ENCODE peak calls at places on chromosome 5, in four cellular contexts. D, R, T and O are unnamed samples.

GRCh38 chr5:170333161-170333909 is 35.8 kb upstream of the LCP2 start:
- DNase-seq in D (no peak), T (peak; percentile 35), R (no peak), O (no peak)

GRCh38 chr5:32709789-32710334 is 1.3 kb upstream of the NPR3 start:
- DNase-seq in T (peak; percentile 91), D (peak; percentile 76), R (peak; percentile 64), O (peak; percentile 80)

GRCh38 chr5:72597456-72597948 is 90.3 kb upstream of the ZNF366 start:
- DNase-seq in D (no peak), R (no peak), T (peak; percentile 86), O (no peak)

GRCh38 chr5:88503065-88503394 is 234.4 kb upstream of the TMEM161B start:
- DNase-seq in R (no peak), T (no peak), D (no peak), O (no peak)

GRCh38 chr5:180313677-180314076 is 21.8 kb upstream of the MAPK9 start:
- DNase-seq in D (peak; percentile 63), T (no peak), R (peak; percentile 89), O (peak; percentile 91)

GRCh38 chr5:111857067-111857466 is 100.1 kb upstream of the NREP start:
- DNase-seq in T (no peak), R (no peak), D (no peak), O (no peak)

GRCh38 chr5:151757233-151758140 is 944 bp downstream of the ATOX1 start:
- DNase-seq in D (peak; percentile 29), R (peak; percentile 14), T (peak; percentile 61), O (no peak)

GRCh38 chr5:151738125-151738848 is 20.1 kb downstream of the ATOX1 start:
- DNase-seq in T (peak; percentile 76), R (no peak), D (no peak), O (no peak)

GRCh38 chr5:170597109-170597741 is 93.4 kb downstream of the KCNIP1 start:
- DNase-seq in R (no peak), D (no peak), T (peak; percentile 96), O (no peak)

GRCh38 chr5:158511454-158511853 is 588.3 kb downstream of the EBF1 start:
- DNase-seq in T (no peak), D (no peak), R (no peak), O (no peak)

GRCh38 chr5:92885950-92886349 is 695.1 kb downstream of the NR2F1-AS1 start:
- DNase-seq in T (no peak), R (peak; percentile 45), D (no peak), O (no peak)

GRCh38 chr5:77046416-77047073 is 16.3 kb downstream of the AGGF1 start:
- DNase-seq in T (no peak), D (no peak), R (no peak), O (no peak)

GRCh38 chr5:78588517-78588916 is 60.1 kb downstream of the LHFPL2 start:
- DNase-seq in T (no peak), D (no peak), R (no peak), O (no peak)

GRCh38 chr5:104928906-104929520 is 1366.4 kb upstream of the NUDT12 start:
- DNase-seq in R (no peak), D (no peak), T (no peak), O (no peak)

GRCh38 chr5:36442352-36442751 is 140.7 kb upstream of the RANBP3L start:
- DNase-seq in R (peak; percentile 40), T (no peak), D (no peak), O (no peak)

GRCh38 chr5:73186976-73187375 is 14.0 kb downstream of the TMEM174 start:
- DNase-seq in T (peak; percentile 61), D (no peak), R (no peak), O (no peak)

GRCh38 chr5:9644630-9645029 is 14.5 kb upstream of the TAS2R1 start:
- DNase-seq in T (peak; percentile 79), R (no peak), D (no peak), O (no peak)

GRCh38 chr5:136226401-136226800 is 33.4 kb upstream of the SMIM32 start:
- DNase-seq in T (no peak), R (no peak), D (no peak), O (no peak)

GRCh38 chr5:126446498-126447224 is 23.5 kb downstream of the GRAMD2B start:
- DNase-seq in D (no peak), R (no peak), T (peak; percentile 96), O (no peak)

GRCh38 chr5:141186897-141187512 is at the start of gene PCDHB9:
- DNase-seq in D (no peak), R (peak; percentile 69), T (peak; percentile 77), O (no peak)

GRCh38 chr5:6780802-6781391 is 67.7 kb downstream of the TENT4A start:
- DNase-seq in T (no peak), D (no peak), R (peak; percentile 60), O (no peak)

GRCh38 chr5:131163315-131164119 is 1.5 kb downstream of the HINT1 start:
- DNase-seq in R (no peak), D (no peak), T (peak; percentile 57), O (no peak)

GRCh38 chr5:120586646-120587045 is 122.5 kb downstream of the PRR16 start:
- DNase-seq in T (no peak), D (no peak), R (no peak), O (no peak)

GRCh38 chr5:153209016-153209415 is 281.5 kb upstream of the GRIA1 start:
- DNase-seq in T (peak; percentile 21), D (no peak), R (no peak), O (no peak)

GRCh38 chr5:9059920-9060691 is 485.8 kb downstream of the SEMA5A start:
- DNase-seq in T (peak; percentile 99), D (peak; percentile 55), R (no peak), O (no peak)

GRCh38 chr5:71986101-71986500 is 121.2 kb upstream of the MAP1B start:
- DNase-seq in T (no peak), D (no peak), R (no peak), O (no peak)

GRCh38 chr5:32462618-32463017 is 18.1 kb upstream of the ZFR start:
- DNase-seq in T (peak; percentile 92), R (no peak), D (no peak), O (no peak)

GRCh38 chr5:141811287-141812155 is 66.7 kb downstream of the PCDH1 start:
- DNase-seq in D (no peak), R (peak; percentile 38), T (peak; percentile 36), O (no peak)

GRCh38 chr5:2729189-2729588 is 22.3 kb downstream of the IRX2 start:
- DNase-seq in T (no peak), R (peak; percentile 2), D (no peak), O (no peak)

GRCh38 chr5:176784218-176785165 is 25.9 kb upstream of the UNC5A start:
- DNase-seq in R (peak; percentile 87), D (no peak), T (peak; percentile 87), O (peak; percentile 57)

GRCh38 chr5:54793612-54794436 is 191.6 kb downstream of the ESM1 start:
- DNase-seq in D (no peak), R (no peak), T (peak; percentile 40), O (no peak)

GRCh38 chr5:112691758-112692157 is 45.9 kb upstream of the APC start:
- DNase-seq in R (peak; percentile 56), D (no peak), T (no peak), O (no peak)

GRCh38 chr5:113278976-113279375 is 155.8 kb downstream of the TSSK1B start:
- DNase-seq in R (no peak), D (no peak), T (peak; percentile 55), O (no peak)

GRCh38 chr5:165334186-165334585 is 1828.8 kb downstream of the MAT2B start:
- DNase-seq in T (no peak), R (no peak), D (no peak), O (no peak)

GRCh38 chr5:136129445-136129844 is 3.2 kb upstream of the SMAD5 start:
- DNase-seq in R (no peak), T (no peak), D (no peak), O (no peak)

GRCh38 chr5:24068507-24068906 is 561.1 kb downstream of the PRDM9 start:
- DNase-seq in D (no peak), R (no peak), T (no peak), O (no peak)

GRCh38 chr5:150006318-150006717 is 5.8 kb downstream of the HMGXB3 start:
- DNase-seq in D (no peak), R (peak; percentile 58), T (no peak), O (no peak)
- H3K27me3 ChIP-seq in D (no peaks in the 10 kb centered on the region), R (no peaks in the 10 kb centered on the region), T (no peaks in the 10 kb centered on the region), O (no peaks in the 10 kb centered on the region)

DNA sequence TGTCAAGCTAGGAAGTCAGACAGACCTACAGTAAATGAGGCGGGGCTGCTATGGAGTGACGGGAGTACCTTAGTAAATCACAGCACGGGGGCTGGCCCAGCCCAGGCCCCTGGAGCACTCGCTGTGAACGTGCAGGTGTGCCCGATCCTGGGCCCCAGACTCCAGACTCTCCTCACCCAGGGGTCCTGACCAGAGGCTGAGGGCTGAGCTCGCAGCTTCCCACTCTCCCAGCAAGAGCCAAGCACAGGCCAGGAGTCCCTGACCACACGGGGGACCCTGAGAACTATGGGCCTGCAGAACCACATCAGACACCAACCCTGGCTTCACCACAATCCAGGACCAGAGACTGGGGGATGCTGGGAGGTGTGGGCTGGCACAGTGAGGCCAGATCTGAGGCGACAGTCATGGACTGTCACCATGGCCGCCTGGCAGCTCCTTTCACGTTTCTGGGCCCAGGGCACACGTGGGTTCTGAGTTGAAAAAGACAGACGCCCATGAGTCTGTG is 73.4 kb downstream of the ADAMTS2 start:
- DNase-seq in D (no peak), R (no peak), T (no peak), O (peak; percentile 43)
- H3K27ac ChIP-seq in D (no peak overlapping the region), R (no peak overlapping the region), T (peak overlapping the region; percentile 100), O (peak overlapping the region; percentile 34)

DNA sequence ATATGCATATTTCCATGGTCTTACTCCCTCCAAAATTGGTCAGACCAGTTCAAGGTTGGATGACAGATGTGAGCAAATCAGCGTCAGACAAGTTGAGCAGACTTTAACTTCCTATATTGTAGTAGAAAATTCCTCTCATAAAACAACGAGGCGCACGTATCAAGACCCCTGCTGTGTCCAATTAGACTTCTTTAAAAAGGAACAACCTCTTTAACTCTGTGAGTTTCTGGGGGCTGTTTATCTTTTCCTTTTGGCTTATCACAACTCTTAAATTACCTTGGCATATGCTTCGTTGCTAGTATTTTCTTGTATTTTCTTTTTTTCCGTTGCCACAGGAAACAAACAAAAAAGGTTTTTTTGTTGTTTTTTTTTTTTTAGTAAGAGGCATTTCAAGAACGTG is 398.2 kb upstream of the WWC1 start:
- DNase-seq in T (no peak), D (no peak), R (no peak), O (no peak)
- H3K27me3 ChIP-seq in T (no peaks in the 10 kb centered on the region), D (no peaks in the 10 kb centered on the region), R (no peaks in the 10 kb centered on the region), O (no peaks in the 10 kb centered on the region)

DNA sequence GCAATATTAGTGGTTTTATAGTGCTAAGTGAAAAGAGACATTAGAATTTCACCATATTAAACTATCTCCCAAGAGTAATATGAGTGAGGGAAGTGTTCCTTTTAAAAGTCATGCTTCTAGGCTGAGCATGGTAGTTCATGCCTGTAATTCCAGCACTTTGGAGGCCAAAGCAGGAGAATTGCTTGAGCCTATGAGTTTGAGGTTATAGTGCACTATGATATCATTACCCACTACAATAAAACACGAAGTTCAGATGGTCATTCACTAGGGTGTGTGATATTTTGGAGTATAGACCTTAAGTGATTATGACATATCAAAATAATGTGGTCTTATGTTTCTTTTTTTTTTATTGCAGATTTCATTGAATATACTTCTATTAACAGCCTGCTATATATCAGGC is 6.7 kb downstream of the KIF2A start:
- DNase-seq in D (no peak), T (peak; percentile 14), R (no peak), O (no peak)
- H3K27ac ChIP-seq in D (no peak overlapping the region), T (peak overlapping the region; percentile 3), R (no peak overlapping the region), O (no peak overlapping the region)

GRCh38 chr5:95619096-95619495 is 791 bp upstream of the GPR150 start:
- DNase-seq in D (no peak), T (peak; percentile 68), R (no peak), O (no peak)
- H3K27me3 ChIP-seq in D (no peaks in the 10 kb centered on the region), T (no peaks in the 10 kb centered on the region), R (no peaks in the 10 kb centered on the region), O (peaks cover 10% of the 10 kb centered on the region)

GRCh38 chr5:1245901-1246576 is 20.9 kb downstream of the SLC6A18 start:
- DNase-seq in R (no peak), D (no peak), T (no peak), O (no peak)
- H3K27ac ChIP-seq in R (no peak overlapping the region), D (no peak overlapping the region), T (no peak overlapping the region), O (no peak overlapping the region)